ENCODE peak calls at places on chromosomes 6 and 20, in seven cellular contexts. H, U, D, Y, O, X and T are unnamed samples. For H4K20me1, the result is how much of the 10 kb centered on the place peaks cover.

GRCh38 chr6:34202329-34203201 is 34.1 kb upstream of the HMGA1 start:
- DNase-seq in O (no peak), X (no peak), D (no peak), U (no peak), H (peak), Y (no peak), T (no peak)

GRCh38 chr6:14040042-14040441 is 77.5 kb upstream of the CD83 start:
- DNase-seq in U (no peak), X (no peak), D (no peak), Y (no peak), H (no peak), O (peak), T (no peak)

GRCh38 chr6:137717074-137718073 is 149.7 kb upstream of the TNFAIP3 start:
- DNase-seq in O (no peak), U (no peak), D (peak), Y (peak), X (peak), H (no peak), T (no peak)

GRCh38 chr6:54621285-54621684 is 225.3 kb upstream of the FAM83B start:
- DNase-seq in O (no peak), D (no peak), U (no peak), X (no peak), H (peak), Y (no peak), T (peak)

GRCh38 chr20:52731086-52731485 is 241.1 kb upstream of the TSHZ2 start:
- DNase-seq in Y (no peak), D (no peak), H (peak), O (no peak), U (no peak), X (no peak), T (no peak)

GRCh38 chr20:53284141-53285055 is 309.2 kb downstream of the ZNF217 start:
- DNase-seq in O (no peak), Y (no peak), H (no peak), U (no peak), X (no peak), D (no peak), T (no peak)

GRCh38 chr20:4916991-4917881 is 84.1 kb downstream of the SLC23A2 start:
- DNase-seq in D (peak), O (no peak), H (peak), Y (peak), U (peak), X (peak), T (peak)

GRCh38 chr6:5173862-5174643 is 86.7 kb downstream of the LYRM4 start:
- DNase-seq in O (no peak), U (peak), Y (peak), H (no peak), X (no peak), D (no peak), T (no peak)

GRCh38 chr6:5998741-5999687 is 7.7 kb downstream of the NRN1 start:
- DNase-seq in D (no peak), X (no peak), Y (no peak), H (peak), O (no peak), U (no peak), T (peak)

GRCh38 chr6:15470746-15471145 is 192.1 kb downstream of the DTNBP1 start:
- DNase-seq in X (no peak), D (no peak), O (no peak), Y (no peak), U (no peak), H (no peak), T (no peak)

GRCh38 chr6:15473741-15474161 is 189.1 kb downstream of the DTNBP1 start:
- DNase-seq in D (peak), U (peak), O (no peak), X (peak), H (no peak), Y (peak), T (peak)

GRCh38 chr6:15474196-15474595 is 188.6 kb downstream of the DTNBP1 start:
- DNase-seq in H (no peak), D (no peak), U (peak), Y (peak), O (no peak), X (peak), T (peak)

GRCh38 chr6:15473174-15473573 is 189.7 kb downstream of the DTNBP1 start:
- DNase-seq in U (no peak), D (no peak), H (no peak), X (no peak), Y (no peak), O (no peak), T (no peak)

GRCh38 chr6:15472626-15473025 is 190.2 kb downstream of the DTNBP1 start:
- DNase-seq in H (no peak), X (no peak), D (no peak), U (no peak), O (no peak), Y (no peak), T (no peak)
- H4K20me1 ChIP-seq in H (under half), X (under half), D (under half), U (under half), O (under half), Y (under half), T (under half)

DNA sequence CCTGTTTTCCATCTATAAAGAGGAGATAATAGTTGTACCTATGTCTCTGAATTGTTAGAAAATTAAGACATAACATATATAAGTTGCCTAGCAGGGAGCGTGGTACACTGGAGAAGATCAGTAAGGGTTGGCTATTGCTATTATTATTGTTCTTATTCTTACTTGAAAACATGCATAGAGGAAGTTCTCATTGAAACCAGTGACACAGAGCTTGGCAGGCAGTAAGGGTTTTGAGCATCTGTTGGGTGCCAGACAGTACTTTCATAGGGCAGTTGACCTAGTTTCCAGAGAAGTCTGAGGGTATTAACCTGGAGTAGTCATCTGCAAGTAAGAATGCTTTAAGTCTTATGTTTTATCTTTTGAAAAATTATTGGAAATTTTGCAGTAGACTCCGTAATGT is 13.3 kb upstream of the SGK1 start:
- DNase-seq in X (no peak), H (no peak), Y (no peak), D (no peak), O (no peak), U (no peak), T (peak)
- H3K9ac ChIP-seq in X (no peak), H (no peak), Y (no peak), D (no peak), O (no peak), U (no peak), T (no peak)

DNA sequence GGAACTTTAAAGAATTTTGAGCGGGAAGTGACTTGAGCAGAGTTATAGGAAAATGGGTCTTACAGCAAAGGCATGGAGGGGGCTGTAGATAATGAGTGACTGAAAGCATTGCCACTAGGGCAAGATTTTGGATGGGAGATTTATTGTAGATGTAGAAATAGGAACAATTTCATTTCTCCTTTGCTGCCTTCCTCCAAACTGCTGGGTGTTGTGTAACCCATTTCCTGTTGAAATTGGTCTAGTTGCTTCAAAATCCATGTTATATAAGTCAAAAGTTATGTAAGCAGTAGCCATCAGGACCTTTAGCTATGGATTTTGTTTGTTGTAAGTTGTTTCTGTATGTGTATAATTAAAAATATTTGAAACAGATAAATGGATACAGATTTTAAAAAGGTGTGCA is 11.1 kb downstream of the YWHAB start:
- DNase-seq in O (peak), Y (no peak), H (no peak), X (no peak), D (no peak), U (peak), T (peak)
- H3K4me2 ChIP-seq in O (peak), Y (no peak), H (no peak), X (no peak), D (no peak), U (peak), T (peak)

DNA sequence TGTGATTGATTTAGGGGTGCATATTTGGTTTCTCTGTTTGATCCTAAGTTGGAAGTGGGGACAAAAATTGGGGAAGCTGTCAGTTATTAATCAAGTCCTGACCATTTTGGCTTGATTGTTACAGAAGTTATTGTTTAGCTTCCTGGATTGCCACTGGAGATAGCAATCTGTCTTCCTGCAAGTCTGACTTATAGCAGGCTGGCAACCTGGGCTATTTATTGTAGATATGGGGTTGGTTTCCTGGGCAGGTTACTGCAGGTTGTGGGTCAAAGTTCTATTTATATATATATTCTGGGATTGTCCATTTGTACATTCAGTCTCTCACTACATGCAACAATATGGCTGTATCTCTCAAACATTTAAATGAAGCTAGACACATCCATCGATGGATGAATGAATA is 17.8 kb downstream of the KCNS1 start:
- DNase-seq in U (no peak), D (peak), O (no peak), X (no peak), H (no peak), Y (no peak), T (no peak)
- H4K20me1 ChIP-seq in U (under half), D (under half), O (under half), X (under half), H (under half), Y (under half), T (under half)

GRCh38 chr6:20533746-20534294 is 437 bp upstream of the CDKAL1 start:
- DNase-seq in Y (no peak), X (no peak), O (no peak), H (no peak), U (no peak), D (no peak), T (no peak)
- H3K9ac ChIP-seq in Y (no peak), X (peak), O (peak), H (no peak), U (peak), D (peak), T (peak)